ENCODE peak calls at places on chromosomes 6 and 20, in six cellular contexts. One of them, this sample, is unnamed.
A peak's percentile ranks its signal among the peaks of the same experiment; 100 is the strongest.

GRCh38 chr6:63572733-63573139 is 456 bp downstream of the LOC128125822 start:
- DNase-seq in BE2C: no peak
- DNase-seq in AG09319: no peak
- DNase-seq in psoas muscle: no peak
- DNase-seq in cardiac muscle cell: no peak
- DNase-seq in foreskin fibroblast: no peak
- DNase-seq in this sample: no peak

GRCh38 chr20:59181936-59182335 is 18.3 kb downstream of the ZNF831 start:
- DNase-seq in BE2C: no peak
- DNase-seq in AG09319: no peak
- DNase-seq in psoas muscle: no peak
- DNase-seq in cardiac muscle cell: no peak
- DNase-seq in foreskin fibroblast: no peak
- DNase-seq in this sample: no peak

GRCh38 chr20:23534801-23535593 is 33.3 kb downstream of the CST9L start:
- DNase-seq in BE2C: no peak
- DNase-seq in AG09319: no peak
- DNase-seq in psoas muscle: no peak
- DNase-seq in cardiac muscle cell: no peak
- DNase-seq in foreskin fibroblast: no peak
- DNase-seq in this sample: no peak

GRCh38 chr6:38192486-38192885 is 373.0 kb downstream of the ZFAND3 start:
- DNase-seq in BE2C: no peak
- DNase-seq in AG09319: no peak
- DNase-seq in psoas muscle: no peak
- DNase-seq in cardiac muscle cell: no peak
- DNase-seq in foreskin fibroblast: no peak
- DNase-seq in this sample: no peak

GRCh38 chr20:61601853-61602252 is 349.8 kb downstream of the CDH4 start:
- DNase-seq in BE2C: no peak
- DNase-seq in AG09319: no peak
- DNase-seq in psoas muscle: no peak
- DNase-seq in cardiac muscle cell: no peak
- DNase-seq in foreskin fibroblast: no peak
- DNase-seq in this sample: no peak

GRCh38 chr6:150866147-150867073 is 908 bp downstream of the MTHFD1L start:
- DNase-seq in BE2C: peak; percentile 94
- DNase-seq in AG09319: peak; percentile 88
- DNase-seq in psoas muscle: peak; percentile 84
- DNase-seq in cardiac muscle cell: peak; percentile 97
- DNase-seq in foreskin fibroblast: peak; percentile 96
- DNase-seq in this sample: peak; percentile 93

GRCh38 chr20:12798286-12798685 is 210.5 kb upstream of the SPTLC3 start:
- DNase-seq in BE2C: no peak
- DNase-seq in AG09319: no peak
- DNase-seq in psoas muscle: no peak
- DNase-seq in cardiac muscle cell: no peak
- DNase-seq in foreskin fibroblast: no peak
- DNase-seq in this sample: no peak

GRCh38 chr6:154580397-154581135 is 70.1 kb upstream of the CNKSR3 start:
- DNase-seq in BE2C: no peak
- DNase-seq in AG09319: no peak
- DNase-seq in psoas muscle: no peak
- DNase-seq in cardiac muscle cell: no peak
- DNase-seq in foreskin fibroblast: no peak
- DNase-seq in this sample: no peak

GRCh38 chr6:158518196-158519127 is 41.4 kb upstream of the TMEM181 start:
- DNase-seq in BE2C: peak; percentile 82
- DNase-seq in AG09319: peak; percentile 61
- DNase-seq in psoas muscle: no peak
- DNase-seq in cardiac muscle cell: peak; percentile 89
- DNase-seq in foreskin fibroblast: peak; percentile 88
- DNase-seq in this sample: peak; percentile 51

GRCh38 chr6:132780770-132781371 is 17.6 kb downstream of the SLC18B1 start:
- DNase-seq in BE2C: no peak
- DNase-seq in AG09319: no peak
- DNase-seq in psoas muscle: no peak
- DNase-seq in cardiac muscle cell: peak; percentile 55
- DNase-seq in foreskin fibroblast: peak; percentile 62
- DNase-seq in this sample: no peak

GRCh38 chr20:63625771-63626423 is 1.0 kb downstream of the GMEB2 start:
- DNase-seq in BE2C: peak; percentile 42
- DNase-seq in AG09319: no peak
- DNase-seq in psoas muscle: no peak
- DNase-seq in cardiac muscle cell: peak; percentile 32
- DNase-seq in foreskin fibroblast: peak; percentile 50
- DNase-seq in this sample: peak; percentile 66

GRCh38 chr6:140462495-140463311 is 1088.3 kb upstream of the CITED2 start:
- DNase-seq in BE2C: no peak
- DNase-seq in AG09319: peak; percentile 52
- DNase-seq in psoas muscle: no peak
- DNase-seq in cardiac muscle cell: peak; percentile 83
- DNase-seq in foreskin fibroblast: peak; percentile 74
- DNase-seq in this sample: no peak

GRCh38 chr6:43457643-43458042 is 2.3 kb upstream of the DLK2 start:
- DNase-seq in BE2C: no peak
- DNase-seq in AG09319: no peak
- DNase-seq in psoas muscle: no peak
- DNase-seq in cardiac muscle cell: no peak
- DNase-seq in foreskin fibroblast: no peak
- DNase-seq in this sample: no peak

GRCh38 chr6:41859356-41859755 is 35.8 kb downstream of the USP49 start:
- DNase-seq in BE2C: no peak
- DNase-seq in AG09319: no peak
- DNase-seq in psoas muscle: no peak
- DNase-seq in cardiac muscle cell: no peak
- DNase-seq in foreskin fibroblast: no peak
- DNase-seq in this sample: no peak

GRCh38 chr6:134041093-134041492 is 11.3 kb downstream of the SLC2A12 start:
- DNase-seq in BE2C: no peak
- DNase-seq in AG09319: no peak
- DNase-seq in psoas muscle: no peak
- DNase-seq in cardiac muscle cell: peak; percentile 65
- DNase-seq in foreskin fibroblast: peak; percentile 73
- DNase-seq in this sample: no peak

DNA sequence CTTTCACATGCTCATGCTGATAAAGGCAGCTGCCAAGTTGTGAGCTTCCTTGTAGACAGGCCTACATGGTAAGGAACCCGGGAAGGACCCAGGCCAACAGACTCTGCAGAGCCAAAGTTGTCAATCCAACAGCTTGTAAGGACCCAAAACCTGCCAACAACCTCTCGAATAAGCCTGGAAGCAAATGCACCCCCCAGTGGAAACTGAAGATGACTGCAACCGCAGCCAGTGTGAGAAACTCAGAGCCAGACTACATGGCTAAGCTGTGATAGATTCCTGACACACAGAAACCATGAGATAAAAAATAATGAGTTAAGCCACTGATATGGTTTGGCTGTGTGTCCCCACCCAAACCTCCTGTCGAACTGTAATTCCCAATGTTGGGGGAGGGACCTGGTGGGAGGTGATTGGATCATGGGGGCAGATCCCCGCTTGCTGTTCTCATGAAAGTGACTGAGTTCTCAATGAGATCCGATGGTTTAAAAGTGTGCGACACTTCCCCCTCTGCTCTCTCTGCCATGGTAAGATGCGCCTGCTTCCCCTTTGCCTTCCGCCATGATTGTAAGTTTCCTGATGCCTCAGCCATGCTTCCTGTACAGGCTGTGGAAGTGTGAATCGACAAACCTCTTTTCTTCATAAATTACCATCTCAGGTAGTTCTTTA is 18.8 kb upstream of the CLPSL2 start:
- DNase-seq in BE2C: no peak
- DNase-seq in AG09319: no peak
- DNase-seq in psoas muscle: no peak
- DNase-seq in cardiac muscle cell: peak; percentile 63
- DNase-seq in foreskin fibroblast: peak; percentile 66
- DNase-seq in this sample: no peak
- TF ChIP-seq CTCF in BE2C: peak; percentile 43
- TF ChIP-seq CTCF in AG09319: peak; percentile 8
- TF ChIP-seq CTCF in psoas muscle: no peak
- TF ChIP-seq CTCF in cardiac muscle cell: peak; percentile 63
- TF ChIP-seq CTCF in foreskin fibroblast: peak; percentile 41
- TF ChIP-seq CTCF in this sample: no peak

GRCh38 chr6:31193206-31193605 is 22.7 kb upstream of the POU5F1 start:
- DNase-seq in BE2C: no peak
- DNase-seq in AG09319: no peak
- DNase-seq in psoas muscle: no peak
- DNase-seq in cardiac muscle cell: no peak
- DNase-seq in foreskin fibroblast: no peak
- DNase-seq in this sample: no peak
- TF ChIP-seq CTCF in BE2C: no peak
- TF ChIP-seq CTCF in AG09319: no peak
- TF ChIP-seq CTCF in psoas muscle: no peak
- TF ChIP-seq CTCF in cardiac muscle cell: no peak
- TF ChIP-seq CTCF in foreskin fibroblast: no peak
- TF ChIP-seq CTCF in this sample: no peak

GRCh38 chr6:95819939-95820338 is 195.8 kb upstream of the FUT9 start:
- DNase-seq in BE2C: peak; percentile 13
- DNase-seq in AG09319: no peak
- DNase-seq in psoas muscle: no peak
- DNase-seq in cardiac muscle cell: no peak
- DNase-seq in foreskin fibroblast: no peak
- DNase-seq in this sample: no peak
- TF ChIP-seq CTCF in BE2C: peak; percentile 25
- TF ChIP-seq CTCF in AG09319: no peak
- TF ChIP-seq CTCF in psoas muscle: no peak
- TF ChIP-seq CTCF in cardiac muscle cell: no peak
- TF ChIP-seq CTCF in foreskin fibroblast: no peak
- TF ChIP-seq CTCF in this sample: no peak

DNA sequence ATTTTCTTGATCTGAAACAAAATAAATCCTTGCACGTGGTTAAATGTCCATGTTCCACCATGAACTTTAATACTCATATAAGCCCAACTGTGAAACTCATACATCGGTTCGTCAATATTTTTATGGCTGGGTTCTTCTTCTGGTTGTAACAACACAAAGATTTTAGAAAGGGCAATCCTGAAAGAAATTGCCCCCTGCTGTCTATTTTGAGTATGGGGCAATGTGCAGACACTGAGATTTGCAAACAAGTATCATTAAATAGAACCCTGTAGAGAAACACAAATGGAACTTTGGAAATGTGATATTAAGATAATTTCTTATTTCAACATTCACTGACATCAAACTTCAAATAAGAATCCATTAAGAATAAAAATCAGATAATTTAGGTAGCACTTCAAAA is 80.2 kb upstream of the PHACTR1 start:
- DNase-seq in BE2C: no peak
- DNase-seq in AG09319: no peak
- DNase-seq in psoas muscle: no peak
- DNase-seq in cardiac muscle cell: peak; percentile 16
- DNase-seq in foreskin fibroblast: no peak
- DNase-seq in this sample: no peak
- TF ChIP-seq CTCF in BE2C: peak; percentile 22
- TF ChIP-seq CTCF in AG09319: no peak
- TF ChIP-seq CTCF in psoas muscle: no peak
- TF ChIP-seq CTCF in cardiac muscle cell: peak; percentile 22
- TF ChIP-seq CTCF in foreskin fibroblast: no peak
- TF ChIP-seq CTCF in this sample: no peak

GRCh38 chr6:1044040-1044836 is 267.7 kb upstream of the FOXQ1 start:
- DNase-seq in BE2C: no peak
- DNase-seq in AG09319: no peak
- DNase-seq in psoas muscle: no peak
- DNase-seq in cardiac muscle cell: no peak
- DNase-seq in foreskin fibroblast: no peak
- DNase-seq in this sample: no peak
- TF ChIP-seq CTCF in BE2C: no peak
- TF ChIP-seq CTCF in AG09319: no peak
- TF ChIP-seq CTCF in psoas muscle: no peak
- TF ChIP-seq CTCF in cardiac muscle cell: no peak
- TF ChIP-seq CTCF in foreskin fibroblast: no peak
- TF ChIP-seq CTCF in this sample: no peak